ENCODE peak calls at places on chromosomes 1 and 21, in seven cellular contexts. One of them, this sample, is unnamed.

GRCh38 chr1:49229555-49229954 is 452.9 kb upstream of the BEND5 start:
- DNase-seq in GM13976: no peak
- DNase-seq in AG04449: no peak
- DNase-seq in dorsolateral prefrontal cortex: no peak
- DNase-seq in K562: no peak
- DNase-seq in endothelial cell: no peak
- DNase-seq in hepatocyte: no peak
- DNase-seq in this sample: no peak

GRCh38 chr1:46509414-46509813 is 19.8 kb downstream of the DMBX1 start:
- DNase-seq in GM13976: no peak
- DNase-seq in AG04449: no peak
- DNase-seq in dorsolateral prefrontal cortex: no peak
- DNase-seq in K562: no peak
- DNase-seq in endothelial cell: no peak
- DNase-seq in hepatocyte: no peak
- DNase-seq in this sample: no peak

GRCh38 chr1:160489513-160490261 is 33.4 kb downstream of the SLAMF6 start:
- DNase-seq in GM13976: no peak
- DNase-seq in AG04449: no peak
- DNase-seq in dorsolateral prefrontal cortex: no peak
- DNase-seq in K562: no peak
- DNase-seq in endothelial cell: no peak
- DNase-seq in hepatocyte: no peak
- DNase-seq in this sample: no peak

GRCh38 chr1:9437931-9438330 is 101.3 kb upstream of the SLC25A33 start:
- DNase-seq in GM13976: no peak
- DNase-seq in AG04449: no peak
- DNase-seq in dorsolateral prefrontal cortex: peak
- DNase-seq in K562: no peak
- DNase-seq in endothelial cell: no peak
- DNase-seq in hepatocyte: peak
- DNase-seq in this sample: no peak

GRCh38 chr1:59707216-59707615 is 107.5 kb upstream of the HOOK1 start:
- DNase-seq in GM13976: no peak
- DNase-seq in AG04449: peak
- DNase-seq in dorsolateral prefrontal cortex: no peak
- DNase-seq in K562: no peak
- DNase-seq in endothelial cell: no peak
- DNase-seq in hepatocyte: peak
- DNase-seq in this sample: no peak

GRCh38 chr1:17919525-17920439 is 164.6 kb downstream of the ACTL8 start:
- DNase-seq in GM13976: peak
- DNase-seq in AG04449: no peak
- DNase-seq in dorsolateral prefrontal cortex: peak
- DNase-seq in K562: peak
- DNase-seq in endothelial cell: peak
- DNase-seq in hepatocyte: peak
- DNase-seq in this sample: peak

GRCh38 chr1:27724961-27725373 is 794 bp upstream of the FAM76A start:
- DNase-seq in GM13976: no peak
- DNase-seq in AG04449: no peak
- DNase-seq in dorsolateral prefrontal cortex: no peak
- DNase-seq in K562: peak
- DNase-seq in endothelial cell: no peak
- DNase-seq in hepatocyte: peak
- DNase-seq in this sample: no peak

GRCh38 chr1:26360051-26360806 is 6.3 kb upstream of the CRYBG2 start:
- DNase-seq in GM13976: peak
- DNase-seq in AG04449: no peak
- DNase-seq in dorsolateral prefrontal cortex: no peak
- DNase-seq in K562: no peak
- DNase-seq in endothelial cell: no peak
- DNase-seq in hepatocyte: peak
- DNase-seq in this sample: peak

GRCh38 chr1:36151845-36152203 is 2.5 kb upstream of the TRAPPC3 start:
- DNase-seq in GM13976: no peak
- DNase-seq in AG04449: no peak
- DNase-seq in dorsolateral prefrontal cortex: no peak
- DNase-seq in K562: no peak
- DNase-seq in endothelial cell: no peak
- DNase-seq in hepatocyte: no peak
- DNase-seq in this sample: peak

GRCh38 chr1:247576514-247576913 is 11.6 kb upstream of the OR2G2 start:
- DNase-seq in GM13976: peak
- DNase-seq in AG04449: no peak
- DNase-seq in dorsolateral prefrontal cortex: no peak
- DNase-seq in K562: no peak
- DNase-seq in endothelial cell: no peak
- DNase-seq in hepatocyte: no peak
- DNase-seq in this sample: no peak

GRCh38 chr1:42214447-42214871 is 49.9 kb upstream of the GUCA2A start:
- DNase-seq in GM13976: no peak
- DNase-seq in AG04449: peak
- DNase-seq in dorsolateral prefrontal cortex: no peak
- DNase-seq in K562: no peak
- DNase-seq in endothelial cell: no peak
- DNase-seq in hepatocyte: peak
- DNase-seq in this sample: no peak

GRCh38 chr1:64623750-64624445 is 121.0 kb upstream of the RAVER2 start:
- DNase-seq in GM13976: no peak
- DNase-seq in AG04449: peak
- DNase-seq in dorsolateral prefrontal cortex: no peak
- DNase-seq in K562: no peak
- DNase-seq in endothelial cell: no peak
- DNase-seq in hepatocyte: no peak
- DNase-seq in this sample: peak

GRCh38 chr1:26597629-26598039 is 68.1 kb downstream of the RPS6KA1 start:
- DNase-seq in GM13976: peak
- DNase-seq in AG04449: no peak
- DNase-seq in dorsolateral prefrontal cortex: no peak
- DNase-seq in K562: peak
- DNase-seq in endothelial cell: no peak
- DNase-seq in hepatocyte: peak
- DNase-seq in this sample: no peak

GRCh38 chr1:174740248-174740990 is 259.3 kb upstream of the CACYBP start:
- DNase-seq in GM13976: no peak
- DNase-seq in AG04449: no peak
- DNase-seq in dorsolateral prefrontal cortex: no peak
- DNase-seq in K562: no peak
- DNase-seq in endothelial cell: no peak
- DNase-seq in hepatocyte: peak
- DNase-seq in this sample: no peak

GRCh38 chr1:200442537-200443169 is 32.8 kb upstream of the ZNF281 start:
- DNase-seq in GM13976: no peak
- DNase-seq in AG04449: no peak
- DNase-seq in dorsolateral prefrontal cortex: no peak
- DNase-seq in K562: no peak
- DNase-seq in endothelial cell: no peak
- DNase-seq in hepatocyte: no peak
- DNase-seq in this sample: no peak

GRCh38 chr21:35102488-35103407 is 53.6 kb upstream of the RUNX1 start:
- DNase-seq in GM13976: peak
- DNase-seq in AG04449: no peak
- DNase-seq in dorsolateral prefrontal cortex: peak
- DNase-seq in K562: peak
- DNase-seq in endothelial cell: no peak
- DNase-seq in hepatocyte: no peak
- DNase-seq in this sample: peak

GRCh38 chr1:176029155-176029554 is 177.9 kb downstream of the COP1 start:
- DNase-seq in GM13976: no peak
- DNase-seq in AG04449: no peak
- DNase-seq in dorsolateral prefrontal cortex: no peak
- DNase-seq in K562: no peak
- DNase-seq in endothelial cell: no peak
- DNase-seq in hepatocyte: no peak
- DNase-seq in this sample: no peak

GRCh38 chr1:224273651-224274050 is 56.3 kb downstream of the NVL start:
- DNase-seq in GM13976: no peak
- DNase-seq in AG04449: no peak
- DNase-seq in dorsolateral prefrontal cortex: no peak
- DNase-seq in K562: no peak
- DNase-seq in endothelial cell: no peak
- DNase-seq in hepatocyte: peak
- DNase-seq in this sample: no peak

GRCh38 chr21:29870814-29871213 is 69.0 kb downstream of the GRIK1 start:
- DNase-seq in GM13976: no peak
- DNase-seq in AG04449: no peak
- DNase-seq in dorsolateral prefrontal cortex: no peak
- DNase-seq in K562: no peak
- DNase-seq in endothelial cell: no peak
- DNase-seq in hepatocyte: no peak
- DNase-seq in this sample: no peak
- TF ChIP-seq CTCF in GM13976: no peak
- TF ChIP-seq CTCF in AG04449: no peak
- TF ChIP-seq CTCF in dorsolateral prefrontal cortex: no peak
- TF ChIP-seq CTCF in K562: no peak
- TF ChIP-seq CTCF in endothelial cell: no peak
- TF ChIP-seq CTCF in hepatocyte: no peak
- TF ChIP-seq CTCF in this sample: no peak

DNA sequence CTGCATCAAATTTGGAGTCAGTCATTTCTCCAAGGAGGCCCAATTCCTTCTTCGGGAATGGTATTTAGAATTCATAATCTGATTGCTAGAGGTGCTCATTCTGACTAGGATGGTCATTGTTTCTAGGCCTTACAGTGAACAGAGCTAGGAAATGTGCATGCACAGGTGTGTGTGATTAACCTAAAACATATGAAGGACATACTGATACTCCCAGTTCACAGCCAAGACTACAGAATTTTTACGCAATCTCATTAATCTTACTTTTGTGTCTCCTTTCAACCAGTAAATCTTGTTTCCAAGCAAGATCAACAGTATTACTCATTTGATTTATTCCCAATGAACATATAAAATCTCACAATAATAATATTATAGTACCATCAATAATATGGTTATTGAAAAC is 47.1 kb downstream of the NFASC start:
- DNase-seq in GM13976: no peak
- DNase-seq in AG04449: no peak
- DNase-seq in dorsolateral prefrontal cortex: no peak
- DNase-seq in K562: no peak
- DNase-seq in endothelial cell: no peak
- DNase-seq in hepatocyte: no peak
- DNase-seq in this sample: no peak
- TF ChIP-seq CTCF in GM13976: no peak
- TF ChIP-seq CTCF in AG04449: no peak
- TF ChIP-seq CTCF in dorsolateral prefrontal cortex: no peak
- TF ChIP-seq CTCF in K562: no peak
- TF ChIP-seq CTCF in endothelial cell: no peak
- TF ChIP-seq CTCF in hepatocyte: no peak
- TF ChIP-seq CTCF in this sample: no peak

DNA sequence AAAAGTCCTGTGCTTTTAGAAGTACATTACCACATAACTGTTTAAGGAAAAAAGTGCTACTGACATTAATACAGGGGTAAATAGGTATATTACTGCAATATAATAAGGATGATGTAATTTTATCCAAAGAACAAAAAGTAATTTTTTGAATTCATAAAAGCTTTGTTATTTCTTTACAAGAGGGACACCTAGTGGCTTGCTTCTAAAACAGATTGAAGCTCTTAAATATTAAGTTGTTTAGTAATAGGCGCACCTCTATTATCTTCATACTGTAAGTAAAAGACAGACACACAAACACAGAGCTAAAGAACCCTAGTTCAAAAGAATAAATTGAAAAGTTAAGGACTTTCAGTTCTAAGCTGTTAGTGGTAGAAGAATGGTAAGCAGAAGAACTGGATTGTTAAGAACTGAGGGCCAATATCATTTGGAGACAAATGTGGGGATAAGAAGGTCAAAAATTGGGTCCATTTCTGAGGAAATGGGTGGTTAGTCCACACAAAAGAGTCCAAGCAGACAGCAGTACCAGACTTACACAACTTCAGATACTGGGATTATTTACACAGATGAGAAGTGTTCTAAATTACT is 15.4 kb downstream of the ZNHIT6 start:
- DNase-seq in GM13976: no peak
- DNase-seq in AG04449: no peak
- DNase-seq in dorsolateral prefrontal cortex: no peak
- DNase-seq in K562: no peak
- DNase-seq in endothelial cell: no peak
- DNase-seq in hepatocyte: peak
- DNase-seq in this sample: no peak
- TF ChIP-seq CTCF in GM13976: no peak
- TF ChIP-seq CTCF in AG04449: peak
- TF ChIP-seq CTCF in dorsolateral prefrontal cortex: peak
- TF ChIP-seq CTCF in K562: no peak
- TF ChIP-seq CTCF in endothelial cell: peak
- TF ChIP-seq CTCF in hepatocyte: peak
- TF ChIP-seq CTCF in this sample: peak

DNA sequence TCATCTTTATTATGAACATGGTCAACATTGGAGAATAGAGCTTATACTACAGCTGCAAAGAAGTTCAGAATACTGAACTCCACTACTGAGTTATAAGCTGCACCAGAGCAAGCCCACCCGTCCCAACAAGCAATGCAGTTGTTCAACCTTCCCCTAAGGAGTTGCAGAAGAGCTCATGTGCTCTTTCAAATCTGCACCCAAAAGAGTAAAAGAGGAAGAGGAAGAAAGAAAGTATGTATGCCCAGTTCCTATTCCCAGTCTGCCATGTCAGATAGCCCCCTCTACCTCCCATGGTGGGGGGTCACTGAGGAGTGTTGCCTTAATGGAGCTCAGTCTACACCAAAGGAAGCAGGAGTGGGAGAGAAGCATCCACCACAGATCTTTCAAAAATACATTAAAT is 6.9 kb downstream of the C1orf162 start:
- DNase-seq in GM13976: no peak
- DNase-seq in AG04449: no peak
- DNase-seq in dorsolateral prefrontal cortex: no peak
- DNase-seq in K562: no peak
- DNase-seq in endothelial cell: no peak
- DNase-seq in hepatocyte: no peak
- DNase-seq in this sample: no peak
- TF ChIP-seq CTCF in GM13976: no peak
- TF ChIP-seq CTCF in AG04449: no peak
- TF ChIP-seq CTCF in dorsolateral prefrontal cortex: no peak
- TF ChIP-seq CTCF in K562: no peak
- TF ChIP-seq CTCF in endothelial cell: no peak
- TF ChIP-seq CTCF in hepatocyte: no peak
- TF ChIP-seq CTCF in this sample: no peak

GRCh38 chr21:33063907-33064622 is 5.9 kb upstream of the OLIG1 start:
- DNase-seq in GM13976: no peak
- DNase-seq in AG04449: no peak
- DNase-seq in dorsolateral prefrontal cortex: no peak
- DNase-seq in K562: peak
- DNase-seq in endothelial cell: peak
- DNase-seq in hepatocyte: no peak
- DNase-seq in this sample: no peak

GRCh38 chr21:33061233-33061632 is 8.7 kb upstream of the OLIG1 start:
- DNase-seq in GM13976: no peak
- DNase-seq in AG04449: no peak
- DNase-seq in dorsolateral prefrontal cortex: no peak
- DNase-seq in K562: no peak
- DNase-seq in endothelial cell: no peak
- DNase-seq in hepatocyte: no peak
- DNase-seq in this sample: no peak

GRCh38 chr21:33064623-33064996 is 5.3 kb upstream of the OLIG1 start:
- DNase-seq in GM13976: no peak
- DNase-seq in AG04449: no peak
- DNase-seq in dorsolateral prefrontal cortex: peak
- DNase-seq in K562: no peak
- DNase-seq in endothelial cell: peak
- DNase-seq in hepatocyte: no peak
- DNase-seq in this sample: no peak

GRCh38 chr21:33067045-33067444 is 2.9 kb upstream of the OLIG1 start:
- DNase-seq in GM13976: no peak
- DNase-seq in AG04449: no peak
- DNase-seq in dorsolateral prefrontal cortex: no peak
- DNase-seq in K562: no peak
- DNase-seq in endothelial cell: no peak
- DNase-seq in hepatocyte: no peak
- DNase-seq in this sample: no peak

GRCh38 chr21:33063365-33063883 is 6.5 kb upstream of the OLIG1 start:
- DNase-seq in GM13976: no peak
- DNase-seq in AG04449: no peak
- DNase-seq in dorsolateral prefrontal cortex: no peak
- DNase-seq in K562: no peak
- DNase-seq in endothelial cell: no peak
- DNase-seq in hepatocyte: no peak
- DNase-seq in this sample: no peak
- TF ChIP-seq CTCF in GM13976: no peak
- TF ChIP-seq CTCF in AG04449: no peak
- TF ChIP-seq CTCF in dorsolateral prefrontal cortex: no peak
- TF ChIP-seq CTCF in K562: no peak
- TF ChIP-seq CTCF in endothelial cell: no peak
- TF ChIP-seq CTCF in hepatocyte: no peak
- TF ChIP-seq CTCF in this sample: no peak